ENCODE peak calls at places on chromosome 22, in four cellular contexts. Q, N, G and B are unnamed samples.

GRCh38 chr22:47112566-47112965 is 350.1 kb downstream of the TBC1D22A start:
- DNase-seq in Q (no peak), N (no peak), G (no peak), B (no peak)

GRCh38 chr22:46815896-46816721 is 53.7 kb downstream of the TBC1D22A start:
- DNase-seq in Q (no peak), N (peak), G (peak), B (no peak)

GRCh38 chr22:17096095-17096494 is 11.3 kb downstream of the IL17RA start:
- DNase-seq in Q (no peak), N (no peak), G (no peak), B (no peak)

GRCh38 chr22:22171357-22172218 is 73.0 kb upstream of the VPREB1 start:
- DNase-seq in Q (no peak), N (no peak), G (peak), B (peak)

GRCh38 chr22:44475706-44476105 is 22.3 kb downstream of the RTL6 start:
- DNase-seq in Q (no peak), N (no peak), G (no peak), B (no peak)

GRCh38 chr22:24583221-24583971 is 9.5 kb downstream of the LRRC75B start:
- DNase-seq in Q (no peak), N (peak), G (no peak), B (no peak)

GRCh38 chr22:27810566-27810965 is 9.0 kb upstream of the MN1 start:
- DNase-seq in Q (no peak), N (peak), G (no peak), B (no peak)

GRCh38 chr22:25661067-25661466 is 80.9 kb upstream of the MYO18B start:
- DNase-seq in Q (no peak), N (no peak), G (no peak), B (no peak)

GRCh38 chr22:17097062-17097461 is 12.3 kb downstream of the IL17RA start:
- DNase-seq in Q (no peak), N (no peak), G (no peak), B (no peak)

GRCh38 chr22:28369849-28370248 is 309.8 kb downstream of the TTC28 start:
- DNase-seq in Q (no peak), N (no peak), G (peak), B (no peak)

GRCh38 chr22:48706934-48707748 is 1120.5 kb downstream of the BRD1 start:
- DNase-seq in Q (no peak), N (no peak), G (no peak), B (no peak)

GRCh38 chr22:27509132-27509920 is 292.2 kb downstream of the MN1 start:
- DNase-seq in Q (no peak), N (no peak), G (no peak), B (no peak)

GRCh38 chr22:34111210-34111824 is 191.0 kb upstream of the LARGE1 start:
- DNase-seq in Q (no peak), N (peak), G (peak), B (peak)

DNA sequence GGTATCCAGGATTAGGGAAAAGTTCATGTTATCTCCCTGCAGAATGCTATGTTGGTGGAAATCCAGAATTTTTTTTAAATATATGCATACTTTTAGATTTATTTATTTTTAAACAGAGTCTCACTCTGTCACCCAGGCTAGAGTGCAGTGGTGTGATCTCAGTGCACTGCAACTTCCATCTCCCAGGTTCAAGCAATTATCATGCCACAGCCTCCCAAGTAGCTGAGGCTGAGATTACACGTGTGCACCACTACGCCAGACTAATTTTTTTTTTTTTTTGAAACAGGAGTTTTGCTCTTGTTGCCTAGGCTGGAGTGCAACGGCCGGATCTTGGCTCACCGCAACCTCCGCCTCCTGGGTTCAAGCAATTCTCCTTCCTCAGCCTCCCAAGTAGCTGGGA is 2.6 kb downstream of the PACSIN2 start:
- DNase-seq in Q (no peak), N (no peak), G (no peak), B (no peak)
- TF ChIP-seq RAD21 in Q (no peak), N (no peak), G (no peak), B (no peak)

GRCh38 chr22:36277482-36278291 is 24.8 kb downstream of the APOL1 start:
- DNase-seq in Q (no peak), N (peak), G (peak), B (peak)

GRCh38 chr22:36282078-36282831 is 29.3 kb downstream of the APOL1 start:
- DNase-seq in Q (no peak), N (no peak), G (no peak), B (no peak)

GRCh38 chr22:36281726-36282077 is 28.8 kb downstream of the APOL1 start:
- DNase-seq in Q (no peak), N (no peak), G (no peak), B (no peak)

GRCh38 chr22:36280379-36280778 is 27.4 kb downstream of the APOL1 start:
- DNase-seq in Q (no peak), N (no peak), G (no peak), B (no peak)

DNA sequence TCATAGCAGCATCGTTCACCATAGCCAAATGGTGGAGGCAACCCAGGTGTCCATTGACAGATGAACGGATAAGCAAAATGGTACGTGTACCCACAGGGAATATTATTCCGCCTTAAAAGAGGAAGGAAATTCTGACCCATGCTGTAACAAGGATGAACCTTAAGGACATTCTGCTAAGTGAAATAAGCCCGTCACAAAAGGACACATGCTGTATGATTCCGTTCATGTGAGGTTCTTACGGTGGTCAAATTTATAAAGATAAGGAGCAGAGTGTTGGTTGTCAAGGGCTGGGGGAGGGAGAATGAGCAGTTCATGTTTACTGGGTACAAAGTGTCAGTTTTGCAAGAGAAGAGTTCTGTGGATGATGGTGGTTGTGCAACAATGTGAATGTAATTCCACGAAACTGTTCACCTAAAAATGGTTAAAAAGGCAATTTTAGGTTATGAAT is 26.3 kb downstream of the APOL1 start:
- DNase-seq in Q (no peak), N (peak), G (no peak), B (no peak)
- TF ChIP-seq CEBPB in Q (no peak), N (peak), G (peak), B (no peak)

DNA sequence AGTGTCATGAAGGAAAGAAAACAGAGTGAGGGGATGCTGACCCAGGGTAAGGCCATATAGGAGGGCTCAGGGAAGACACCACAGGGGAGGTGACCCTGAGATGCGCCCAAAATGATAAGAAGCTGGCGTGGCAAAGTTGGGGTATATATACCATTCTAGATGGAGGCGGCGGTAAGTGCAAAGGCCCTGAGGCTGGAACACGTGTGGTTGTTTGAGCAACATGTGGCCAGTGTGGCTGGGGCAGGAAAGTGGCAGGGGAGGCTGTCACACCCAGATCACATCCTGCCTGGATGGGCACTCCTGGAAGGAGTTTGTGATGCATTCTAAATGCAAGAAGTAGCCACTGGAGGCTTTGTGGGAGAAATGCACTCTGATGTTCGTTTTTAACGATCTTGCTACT is 70.2 kb downstream of the CYTH4 start:
- DNase-seq in Q (no peak), N (no peak), G (no peak), B (no peak)
- TF ChIP-seq POLR2AphosphoS2 in Q (no peak), N (no peak), G (no peak), B (no peak)

GRCh38 chr22:37930270-37930951 is 23.0 kb downstream of the C22orf23 start:
- DNase-seq in Q (no peak), N (no peak), G (no peak), B (peak)
- TF ChIP-seq RAD21 in Q (no peak), N (no peak), G (no peak), B (no peak)